ENCODE peak calls at places on chromosomes 4 and X, in five cellular contexts. U is A549, T is GM12878, V is K562, W is endothelial cell of umbilical vein. C is an unnamed sample.

GRCh38 chr4:153427363-153428071 is 38.6 kb upstream of the TMEM131L start:
- DNase-seq in U (no peak), T (no peak), V (no peak), W (no peak), C (no peak)

GRCh38 chr4:184376136-184376838 is 98.1 kb downstream of the IRF2 start:
- DNase-seq in U (no peak), T (no peak), V (no peak), W (no peak), C (no peak)

GRCh38 chr4:111031180-111031579 is 408.3 kb upstream of the PITX2 start:
- DNase-seq in U (no peak), T (no peak), V (no peak), W (no peak), C (no peak)

GRCh38 chr4:47160095-47160494 is 128.7 kb downstream of the GABRB1 start:
- DNase-seq in U (no peak), T (no peak), V (no peak), W (no peak), C (peak)

GRCh38 chr4:5912614-5913019 is 19.7 kb upstream of the CRMP1 start:
- DNase-seq in U (no peak), T (no peak), V (no peak), W (no peak), C (no peak)

GRCh38 chr4:100849319-100849718 is 331.5 kb upstream of the EMCN start:
- DNase-seq in U (no peak), T (no peak), V (no peak), W (no peak), C (no peak)

GRCh38 chrX:14529288-14529989 is at the start of gene GLRA2:
- DNase-seq in U (peak), T (no peak), V (no peak), W (no peak), C (peak)

GRCh38 chrX:75115707-75116413 is 40.2 kb downstream of the ABCB7 start:
- DNase-seq in U (no peak), T (no peak), V (no peak), W (no peak), C (no peak)

GRCh38 chr4:6337331-6337935 is 67.8 kb downstream of the WFS1 start:
- DNase-seq in U (no peak), T (no peak), V (no peak), W (no peak), C (no peak)

GRCh38 chrX:111131572-111131971 is 35.6 kb downstream of the PAK3 start:
- DNase-seq in U (no peak), T (no peak), V (no peak), W (no peak), C (no peak)

DNA sequence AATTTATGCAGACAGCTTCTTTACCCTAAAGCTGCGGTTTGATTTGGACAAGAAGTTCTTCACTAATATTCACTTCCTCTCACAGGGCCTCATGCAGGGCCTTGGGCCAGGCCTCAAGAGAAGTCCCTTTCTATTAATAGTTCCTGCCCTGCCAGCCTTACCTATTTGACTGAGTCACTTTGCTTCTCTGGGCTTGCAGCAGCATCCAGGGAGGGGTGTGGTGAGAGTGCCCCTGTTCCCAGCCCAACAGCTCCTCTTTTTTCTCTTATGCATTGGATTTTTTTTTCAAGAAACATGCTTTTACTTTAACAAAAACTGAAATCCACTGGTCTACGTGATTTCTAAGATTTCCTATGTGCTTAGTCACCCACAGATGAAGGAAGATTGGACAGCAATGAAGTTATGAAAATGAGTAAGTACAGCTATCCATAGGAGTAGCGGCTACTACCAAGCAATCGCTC is 26.7 kb downstream of the FAM156B start:
- DNase-seq in U (no peak), T (peak), V (no peak), W (peak), C (peak)
- TF ChIP-seq MYC in U (no peak), T (no peak), V (no peak), W (no peak), C (no peak)

DNA sequence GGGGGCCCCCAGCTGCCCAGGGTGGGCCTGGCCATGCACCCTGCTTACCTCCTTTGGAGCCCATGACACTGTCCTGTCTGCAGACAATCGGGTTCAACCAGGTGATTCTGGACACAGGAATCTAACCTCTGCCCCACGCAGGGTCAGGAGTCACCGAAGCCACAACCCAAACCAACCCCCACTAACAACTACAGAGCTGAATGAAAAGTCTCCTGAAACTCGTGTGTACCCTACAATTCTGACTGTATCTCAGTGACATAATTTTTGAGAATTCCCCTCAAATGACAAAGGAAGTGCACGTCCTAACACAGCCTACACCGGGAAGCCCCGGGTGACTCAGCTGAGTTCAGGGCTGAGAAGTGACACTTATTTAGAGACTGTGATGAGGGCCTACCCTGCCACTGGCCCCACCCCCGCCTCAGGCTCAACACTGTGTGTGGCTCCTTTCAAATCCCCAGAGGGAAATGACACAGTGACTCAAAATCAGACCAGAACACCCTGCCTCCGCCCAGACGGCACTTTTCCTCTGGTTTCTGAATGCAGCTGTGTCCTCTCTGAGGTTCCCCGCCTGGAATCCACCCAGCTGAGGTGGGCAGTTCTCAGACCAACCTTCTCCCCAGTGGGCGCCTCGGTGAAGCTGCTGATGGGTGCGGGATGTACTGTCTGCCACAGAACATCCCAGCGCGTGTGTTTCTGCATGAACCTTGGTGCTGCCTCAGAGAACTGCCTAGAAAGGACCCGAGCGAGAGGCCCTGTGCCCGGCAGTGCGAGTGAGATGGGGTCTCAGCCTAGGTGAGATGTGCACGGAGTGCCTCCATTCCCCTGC is 9.9 kb downstream of the TNIP2 start:
- DNase-seq in U (peak), T (peak), V (no peak), W (peak), C (peak)
- TF ChIP-seq POLR2A in U (no peak), T (peak), V (no peak), W (no peak), C (no peak)

GRCh38 chr4:148056879-148057278 is 325.0 kb downstream of the ARHGAP10 start:
- DNase-seq in U (no peak), T (peak), V (peak), W (peak), C (peak)
- TF ChIP-seq CTCF in U (no peak), T (peak), V (peak), W (no peak), C (peak)

DNA sequence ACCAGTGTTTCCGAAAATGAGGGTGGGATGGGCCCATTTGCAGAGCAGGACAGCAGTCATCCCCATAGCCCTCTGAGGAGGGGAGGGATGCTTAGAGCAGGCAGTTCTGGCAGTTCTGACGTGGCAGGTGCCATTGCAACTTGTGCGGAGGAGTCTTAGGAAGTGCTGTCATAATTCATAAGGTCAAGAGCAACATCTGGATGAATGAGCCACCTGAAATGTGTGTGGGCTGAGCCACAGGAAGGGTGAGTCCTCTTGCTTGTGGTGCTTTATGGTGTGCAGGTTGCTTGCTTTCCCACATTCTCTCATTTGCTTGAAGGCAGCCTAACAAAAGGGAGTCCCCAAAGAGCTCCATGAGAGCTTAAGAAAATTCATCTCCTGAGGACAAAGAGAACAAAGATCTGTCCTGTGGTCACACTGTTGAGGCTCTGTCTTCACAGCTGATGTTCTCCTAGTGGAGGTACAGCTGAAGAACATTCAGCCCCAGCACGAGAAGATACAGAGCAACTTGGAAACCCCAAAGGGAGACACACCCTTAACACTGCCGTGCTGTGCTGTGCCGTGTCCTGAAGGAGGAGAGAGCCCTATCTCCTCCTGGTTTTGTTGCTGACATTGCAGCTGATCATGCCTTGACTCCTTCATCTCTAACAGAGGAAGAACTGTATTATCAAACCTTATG is 60.3 kb downstream of the DLG3 start:
- DNase-seq in U (no peak), T (no peak), V (no peak), W (no peak), C (no peak)
- TF ChIP-seq MYC in U (no peak), T (no peak), V (no peak), W (no peak), C (no peak)

GRCh38 chrX:53224860-53225797 is at the start of gene KDM5C:
- DNase-seq in U (peak), T (peak), V (peak), W (peak), C (peak)
- TF ChIP-seq POLR2A in U (peak), T (peak), V (peak), W (peak), C (peak)

GRCh38 chr4:165700855-165701254 is 172.2 kb upstream of the TLL1 start:
- DNase-seq in U (no peak), T (no peak), V (no peak), W (no peak), C (no peak)
- TF ChIP-seq CTCF in U (no peak), T (peak), V (no peak), W (peak), C (no peak)

GRCh38 chr4:39446842-39447573 is 11.7 kb downstream of the RPL9 start:
- DNase-seq in U (no peak), T (peak), V (no peak), W (peak), C (peak)
- TF ChIP-seq MYC in U (no peak), T (no peak), V (no peak), W (no peak), C (no peak)

GRCh38 chr4:139715721-139716391 is 50.2 kb downstream of the MGST2 start:
- DNase-seq in U (no peak), T (no peak), V (no peak), W (no peak), C (no peak)
- TF ChIP-seq POLR2A in U (no peak), T (no peak), V (no peak), W (no peak), C (no peak)

DNA sequence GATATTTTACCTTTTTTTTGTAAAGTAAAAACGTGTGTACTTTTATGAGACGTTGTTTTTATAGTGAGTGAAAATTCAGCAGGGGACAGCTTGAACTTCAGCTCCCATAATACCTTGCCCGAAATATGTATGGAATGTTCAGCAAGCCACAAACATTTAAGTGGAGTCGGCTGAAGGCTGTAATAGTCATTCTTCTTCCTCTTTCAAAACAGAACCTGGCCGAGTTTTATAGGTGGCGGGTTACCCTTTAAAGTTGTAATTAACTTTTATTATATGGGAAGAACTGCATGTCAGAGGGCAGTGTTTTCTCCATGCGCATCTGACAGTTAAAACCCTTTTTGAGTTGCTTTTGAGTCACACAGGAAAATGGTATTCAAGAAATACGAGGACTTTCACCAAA is 50.7 kb downstream of the CLDN34 start:
- DNase-seq in U (peak), T (no peak), V (no peak), W (peak), C (peak)
- TF ChIP-seq CTCF in U (no peak), T (no peak), V (no peak), W (no peak), C (no peak)